ENCODE peak calls at places on chromosomes 7 and 10, in ten cellular contexts. One of them, this sample, is unnamed.

GRCh38 chr7:121395494-121395960 is 581 bp downstream of the FAM3C start:
- DNase-seq in MM.1S: peak; percentile 73
- DNase-seq in astrocyte: no peak
- DNase-seq in stomach: peak; percentile 42
- DNase-seq in A549: peak; percentile 25
- DNase-seq in neural progenitor cell: peak; percentile 70
- DNase-seq in astrocyte of the spinal cord: peak; percentile 28
- DNase-seq in GM06990: no peak
- DNase-seq in psoas muscle: no peak
- DNase-seq in HL-60: no peak
- DNase-seq in this sample: no peak

GRCh38 chr10:128186959-128187787 is 61.0 kb upstream of the MKI67 start:
- DNase-seq in MM.1S: peak; percentile 64
- DNase-seq in astrocyte: no peak
- DNase-seq in stomach: no peak
- DNase-seq in A549: no peak
- DNase-seq in neural progenitor cell: no peak
- DNase-seq in astrocyte of the spinal cord: no peak
- DNase-seq in GM06990: no peak
- DNase-seq in psoas muscle: no peak
- DNase-seq in HL-60: no peak
- DNase-seq in this sample: no peak

GRCh38 chr10:124875596-124875995 is 66.3 kb upstream of the ZRANB1 start:
- DNase-seq in MM.1S: no peak
- DNase-seq in astrocyte: peak; percentile 25
- DNase-seq in stomach: no peak
- DNase-seq in A549: no peak
- DNase-seq in neural progenitor cell: no peak
- DNase-seq in astrocyte of the spinal cord: peak; percentile 27
- DNase-seq in GM06990: no peak
- DNase-seq in psoas muscle: no peak
- DNase-seq in HL-60: no peak
- DNase-seq in this sample: no peak

GRCh38 chr7:5797716-5798115 is 16.3 kb upstream of the RNF216 start:
- DNase-seq in MM.1S: no peak
- DNase-seq in astrocyte: no peak
- DNase-seq in stomach: no peak
- DNase-seq in A549: no peak
- DNase-seq in neural progenitor cell: no peak
- DNase-seq in astrocyte of the spinal cord: no peak
- DNase-seq in GM06990: no peak
- DNase-seq in psoas muscle: no peak
- DNase-seq in HL-60: no peak
- DNase-seq in this sample: no peak

GRCh38 chr7:151351967-151352366 is 10.4 kb downstream of the NUB1 start:
- DNase-seq in MM.1S: no peak
- DNase-seq in astrocyte: no peak
- DNase-seq in stomach: no peak
- DNase-seq in A549: no peak
- DNase-seq in neural progenitor cell: no peak
- DNase-seq in astrocyte of the spinal cord: no peak
- DNase-seq in GM06990: peak; percentile 57
- DNase-seq in psoas muscle: no peak
- DNase-seq in HL-60: no peak
- DNase-seq in this sample: no peak

GRCh38 chr7:20513341-20513740 is 102.1 kb upstream of the ABCB5 start:
- DNase-seq in MM.1S: no peak
- DNase-seq in astrocyte: peak; percentile 67
- DNase-seq in stomach: no peak
- DNase-seq in A549: no peak
- DNase-seq in neural progenitor cell: no peak
- DNase-seq in astrocyte of the spinal cord: peak; percentile 40
- DNase-seq in GM06990: no peak
- DNase-seq in psoas muscle: no peak
- DNase-seq in HL-60: no peak
- DNase-seq in this sample: no peak

GRCh38 chr7:106418526-106418925 is 133.7 kb upstream of the NAMPT start:
- DNase-seq in MM.1S: no peak
- DNase-seq in astrocyte: peak; percentile 94
- DNase-seq in stomach: no peak
- DNase-seq in A549: no peak
- DNase-seq in neural progenitor cell: no peak
- DNase-seq in astrocyte of the spinal cord: peak; percentile 72
- DNase-seq in GM06990: no peak
- DNase-seq in psoas muscle: no peak
- DNase-seq in HL-60: peak; percentile 38
- DNase-seq in this sample: no peak

GRCh38 chr10:46240684-46241565 is 45.9 kb upstream of the ANTXRL start:
- DNase-seq in MM.1S: no peak
- DNase-seq in astrocyte: no peak
- DNase-seq in stomach: peak; percentile 17
- DNase-seq in A549: no peak
- DNase-seq in neural progenitor cell: no peak
- DNase-seq in astrocyte of the spinal cord: no peak
- DNase-seq in GM06990: no peak
- DNase-seq in psoas muscle: no peak
- DNase-seq in HL-60: no peak
- DNase-seq in this sample: no peak

GRCh38 chr7:143383642-143383957 is 2.5 kb downstream of the ZYX start:
- DNase-seq in MM.1S: no peak
- DNase-seq in astrocyte: no peak
- DNase-seq in stomach: no peak
- DNase-seq in A549: no peak
- DNase-seq in neural progenitor cell: no peak
- DNase-seq in astrocyte of the spinal cord: no peak
- DNase-seq in GM06990: no peak
- DNase-seq in psoas muscle: no peak
- DNase-seq in HL-60: no peak
- DNase-seq in this sample: no peak

GRCh38 chr10:1128649-1129048 is 72.5 kb downstream of the WDR37 start:
- DNase-seq in MM.1S: no peak
- DNase-seq in astrocyte: no peak
- DNase-seq in stomach: no peak
- DNase-seq in A549: no peak
- DNase-seq in neural progenitor cell: no peak
- DNase-seq in astrocyte of the spinal cord: no peak
- DNase-seq in GM06990: no peak
- DNase-seq in psoas muscle: no peak
- DNase-seq in HL-60: no peak
- DNase-seq in this sample: no peak

GRCh38 chr10:79933961-79934360 is 14.9 kb downstream of the SFTPD start:
- DNase-seq in MM.1S: no peak
- DNase-seq in astrocyte: peak; percentile 4
- DNase-seq in stomach: no peak
- DNase-seq in A549: no peak
- DNase-seq in neural progenitor cell: no peak
- DNase-seq in astrocyte of the spinal cord: no peak
- DNase-seq in GM06990: no peak
- DNase-seq in psoas muscle: no peak
- DNase-seq in HL-60: no peak
- DNase-seq in this sample: no peak

GRCh38 chr7:16062269-16062668 is 359.1 kb downstream of the CRPPA start:
- DNase-seq in MM.1S: no peak
- DNase-seq in astrocyte: peak; percentile 81
- DNase-seq in stomach: no peak
- DNase-seq in A549: no peak
- DNase-seq in neural progenitor cell: no peak
- DNase-seq in astrocyte of the spinal cord: peak; percentile 94
- DNase-seq in GM06990: no peak
- DNase-seq in psoas muscle: no peak
- DNase-seq in HL-60: no peak
- DNase-seq in this sample: no peak

GRCh38 chr10:100653238-100653956 is 92.0 kb upstream of the PAX2 start:
- DNase-seq in MM.1S: no peak
- DNase-seq in astrocyte: no peak
- DNase-seq in stomach: no peak
- DNase-seq in A549: no peak
- DNase-seq in neural progenitor cell: no peak
- DNase-seq in astrocyte of the spinal cord: no peak
- DNase-seq in GM06990: no peak
- DNase-seq in psoas muscle: no peak
- DNase-seq in HL-60: no peak
- DNase-seq in this sample: no peak

GRCh38 chr10:130809181-130809580 is 502.3 kb downstream of the TCERG1L start:
- DNase-seq in MM.1S: no peak
- DNase-seq in astrocyte: no peak
- DNase-seq in stomach: no peak
- DNase-seq in A549: no peak
- DNase-seq in neural progenitor cell: no peak
- DNase-seq in astrocyte of the spinal cord: no peak
- DNase-seq in GM06990: no peak
- DNase-seq in psoas muscle: no peak
- DNase-seq in HL-60: no peak
- DNase-seq in this sample: no peak

GRCh38 chr10:132351611-132352010 is 19.6 kb downstream of the LRRC27 start:
- DNase-seq in MM.1S: no peak
- DNase-seq in astrocyte: no peak
- DNase-seq in stomach: no peak
- DNase-seq in A549: no peak
- DNase-seq in neural progenitor cell: no peak
- DNase-seq in astrocyte of the spinal cord: no peak
- DNase-seq in GM06990: no peak
- DNase-seq in psoas muscle: peak; percentile 19
- DNase-seq in HL-60: no peak
- DNase-seq in this sample: no peak

GRCh38 chr7:117946201-117946633 is 73.0 kb upstream of the CTTNBP2 start:
- DNase-seq in MM.1S: no peak
- DNase-seq in astrocyte: peak; percentile 6
- DNase-seq in stomach: no peak
- DNase-seq in A549: no peak
- DNase-seq in neural progenitor cell: peak; percentile 32
- DNase-seq in astrocyte of the spinal cord: peak; percentile 61
- DNase-seq in GM06990: no peak
- DNase-seq in psoas muscle: no peak
- DNase-seq in HL-60: no peak
- DNase-seq in this sample: no peak

GRCh38 chr7:117949232-117949631 is 76.0 kb upstream of the CTTNBP2 start:
- DNase-seq in MM.1S: no peak
- DNase-seq in astrocyte: peak; percentile 13
- DNase-seq in stomach: no peak
- DNase-seq in A549: peak; percentile 6
- DNase-seq in neural progenitor cell: no peak
- DNase-seq in astrocyte of the spinal cord: peak; percentile 35
- DNase-seq in GM06990: no peak
- DNase-seq in psoas muscle: no peak
- DNase-seq in HL-60: no peak
- DNase-seq in this sample: no peak

GRCh38 chr7:117950601-117951278 is 77.5 kb upstream of the CTTNBP2 start:
- DNase-seq in MM.1S: peak; percentile 33
- DNase-seq in astrocyte: no peak
- DNase-seq in stomach: no peak
- DNase-seq in A549: no peak
- DNase-seq in neural progenitor cell: no peak
- DNase-seq in astrocyte of the spinal cord: no peak
- DNase-seq in GM06990: no peak
- DNase-seq in psoas muscle: no peak
- DNase-seq in HL-60: no peak
- DNase-seq in this sample: no peak

GRCh38 chr7:117951711-117952280 is 78.6 kb upstream of the CTTNBP2 start:
- DNase-seq in MM.1S: no peak
- DNase-seq in astrocyte: no peak
- DNase-seq in stomach: no peak
- DNase-seq in A549: no peak
- DNase-seq in neural progenitor cell: no peak
- DNase-seq in astrocyte of the spinal cord: no peak
- DNase-seq in GM06990: no peak
- DNase-seq in psoas muscle: no peak
- DNase-seq in HL-60: no peak
- DNase-seq in this sample: no peak

GRCh38 chr7:117951285-117951684 is 78.0 kb upstream of the CTTNBP2 start:
- DNase-seq in MM.1S: no peak
- DNase-seq in astrocyte: no peak
- DNase-seq in stomach: no peak
- DNase-seq in A549: no peak
- DNase-seq in neural progenitor cell: no peak
- DNase-seq in astrocyte of the spinal cord: no peak
- DNase-seq in GM06990: no peak
- DNase-seq in psoas muscle: no peak
- DNase-seq in HL-60: no peak
- DNase-seq in this sample: no peak
- TF ChIP-seq CTCF in MM.1S: no peak
- TF ChIP-seq CTCF in astrocyte: no peak
- TF ChIP-seq CTCF in stomach: no peak
- TF ChIP-seq CTCF in A549: no peak
- TF ChIP-seq CTCF in neural progenitor cell: no peak
- TF ChIP-seq CTCF in astrocyte of the spinal cord: no peak
- TF ChIP-seq CTCF in GM06990: no peak
- TF ChIP-seq CTCF in psoas muscle: no peak
- TF ChIP-seq CTCF in HL-60: no peak
- TF ChIP-seq CTCF in this sample: no peak

GRCh38 chr7:41771717-41772116 is 68.8 kb upstream of the INHBA start:
- DNase-seq in MM.1S: no peak
- DNase-seq in astrocyte: no peak
- DNase-seq in stomach: no peak
- DNase-seq in A549: no peak
- DNase-seq in neural progenitor cell: peak; percentile 7
- DNase-seq in astrocyte of the spinal cord: no peak
- DNase-seq in GM06990: no peak
- DNase-seq in psoas muscle: no peak
- DNase-seq in HL-60: no peak
- DNase-seq in this sample: no peak
- H3K4me3 ChIP-seq in MM.1S: no peak overlapping the region
- H3K4me3 ChIP-seq in astrocyte: no peak overlapping the region
- H3K4me3 ChIP-seq in stomach: no peak overlapping the region
- H3K4me3 ChIP-seq in A549: no peak overlapping the region
- H3K4me3 ChIP-seq in neural progenitor cell: no peak overlapping the region
- H3K4me3 ChIP-seq in astrocyte of the spinal cord: no peak overlapping the region
- H3K4me3 ChIP-seq in GM06990: no peak overlapping the region
- H3K4me3 ChIP-seq in psoas muscle: no peak overlapping the region
- H3K4me3 ChIP-seq in HL-60: no peak overlapping the region
- H3K4me3 ChIP-seq in this sample: no peak overlapping the region

DNA sequence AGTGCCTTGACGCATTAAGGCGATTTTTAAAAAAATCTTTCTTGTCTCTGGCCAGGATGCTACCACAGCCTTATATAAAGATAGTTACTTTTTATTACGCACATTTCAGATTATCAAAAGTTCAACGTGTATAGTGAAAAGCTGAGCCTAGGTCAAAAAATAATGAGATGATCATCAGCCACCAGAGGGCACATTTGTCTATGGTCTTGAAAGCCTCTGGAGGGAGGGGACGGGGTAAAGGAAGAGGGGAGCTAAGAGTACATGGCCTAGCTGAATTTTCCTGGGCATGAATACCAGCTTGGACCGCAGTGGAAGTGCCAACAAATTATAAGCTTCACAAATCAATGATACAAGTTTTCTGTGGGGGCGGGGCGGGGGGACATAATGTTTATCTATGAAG is 285.9 kb upstream of the SMIM30 start:
- DNase-seq in MM.1S: peak; percentile 37
- DNase-seq in astrocyte: no peak
- DNase-seq in stomach: no peak
- DNase-seq in A549: peak; percentile 3
- DNase-seq in neural progenitor cell: peak; percentile 53
- DNase-seq in astrocyte of the spinal cord: no peak
- DNase-seq in GM06990: no peak
- DNase-seq in psoas muscle: no peak
- DNase-seq in HL-60: no peak
- DNase-seq in this sample: no peak
- TF ChIP-seq CTCF in MM.1S: peak; percentile 58
- TF ChIP-seq CTCF in astrocyte: no peak
- TF ChIP-seq CTCF in stomach: no peak
- TF ChIP-seq CTCF in A549: peak; percentile 6
- TF ChIP-seq CTCF in neural progenitor cell: peak; percentile 64
- TF ChIP-seq CTCF in astrocyte of the spinal cord: peak; percentile 14
- TF ChIP-seq CTCF in GM06990: peak; percentile 46
- TF ChIP-seq CTCF in psoas muscle: peak; percentile 40
- TF ChIP-seq CTCF in HL-60: no peak
- TF ChIP-seq CTCF in this sample: peak; percentile 46

GRCh38 chr7:92043637-92044036 is 90.6 kb downstream of the CYP51A1 start:
- DNase-seq in MM.1S: no peak
- DNase-seq in astrocyte: no peak
- DNase-seq in stomach: no peak
- DNase-seq in A549: no peak
- DNase-seq in neural progenitor cell: no peak
- DNase-seq in astrocyte of the spinal cord: no peak
- DNase-seq in GM06990: no peak
- DNase-seq in psoas muscle: no peak
- DNase-seq in HL-60: no peak
- DNase-seq in this sample: no peak
- H3K4me3 ChIP-seq in MM.1S: no peak overlapping the region
- H3K4me3 ChIP-seq in astrocyte: no peak overlapping the region
- H3K4me3 ChIP-seq in stomach: no peak overlapping the region
- H3K4me3 ChIP-seq in A549: no peak overlapping the region
- H3K4me3 ChIP-seq in neural progenitor cell: no peak overlapping the region
- H3K4me3 ChIP-seq in astrocyte of the spinal cord: no peak overlapping the region
- H3K4me3 ChIP-seq in GM06990: no peak overlapping the region
- H3K4me3 ChIP-seq in psoas muscle: peak overlapping the region; percentile 47
- H3K4me3 ChIP-seq in HL-60: no peak overlapping the region
- H3K4me3 ChIP-seq in this sample: no peak overlapping the region

This sample was measured in gastrocnemius medialis.